ENCODE peak calls at places on chromosomes 13 and 19, in five cellular contexts. One of them, this sample, is unnamed.

GRCh38 chr19:46431824-46432223 is 3.1 kb upstream of the PNMA8C start:
- DNase-seq in PC-9: no peak
- DNase-seq in HCT116: no peak
- DNase-seq in GM23248: no peak
- DNase-seq in GM23338: peak; percentile 86
- DNase-seq in this sample: no peak

GRCh38 chr13:72556945-72557344 is 170.5 kb downstream of the MZT1 start:
- DNase-seq in GM23248: no peak
- DNase-seq in PC-9: no peak
- DNase-seq in HCT116: no peak
- DNase-seq in GM23338: no peak
- DNase-seq in this sample: no peak

GRCh38 chr13:32117696-32118095 is 86.1 kb downstream of the FRY start:
- DNase-seq in HCT116: no peak
- DNase-seq in GM23248: no peak
- DNase-seq in GM23338: no peak
- DNase-seq in PC-9: no peak
- DNase-seq in this sample: no peak

GRCh38 chr13:100537486-100537885 is 51.1 kb downstream of the GGACT start:
- DNase-seq in GM23248: no peak
- DNase-seq in GM23338: no peak
- DNase-seq in PC-9: no peak
- DNase-seq in HCT116: no peak
- DNase-seq in this sample: no peak

GRCh38 chr13:21130116-21130515 is 46.2 kb downstream of the SKA3 start:
- DNase-seq in GM23248: peak; percentile 55
- DNase-seq in HCT116: no peak
- DNase-seq in GM23338: no peak
- DNase-seq in PC-9: no peak
- DNase-seq in this sample: no peak

GRCh38 chr13:35978607-35979316 is 152.4 kb downstream of the DCLK1 start:
- DNase-seq in PC-9: peak; percentile 52
- DNase-seq in GM23248: peak; percentile 69
- DNase-seq in HCT116: peak; percentile 29
- DNase-seq in GM23338: peak; percentile 80
- DNase-seq in this sample: peak; percentile 79

GRCh38 chr13:113411216-113412023 is 41.9 kb downstream of the ADPRHL1 start:
- DNase-seq in GM23248: peak; percentile 97
- DNase-seq in HCT116: peak; percentile 84
- DNase-seq in PC-9: peak; percentile 94
- DNase-seq in GM23338: no peak
- DNase-seq in this sample: no peak

GRCh38 chr13:112703935-112704633 is 14.2 kb downstream of the ATP11A start:
- DNase-seq in PC-9: no peak
- DNase-seq in GM23248: no peak
- DNase-seq in HCT116: no peak
- DNase-seq in GM23338: no peak
- DNase-seq in this sample: no peak

GRCh38 chr19:35717665-35718344 is at the start of gene KMT2B:
- DNase-seq in GM23338: peak; percentile 98
- DNase-seq in PC-9: no peak
- DNase-seq in GM23248: no peak
- DNase-seq in HCT116: no peak
- DNase-seq in this sample: no peak

GRCh38 chr19:20482721-20483120 is 82.9 kb downstream of the ZNF737 start:
- DNase-seq in GM23248: no peak
- DNase-seq in PC-9: no peak
- DNase-seq in GM23338: peak; percentile 57
- DNase-seq in HCT116: no peak
- DNase-seq in this sample: no peak

GRCh38 chr13:44196186-44196751 is 177.4 kb upstream of the SERP2 start:
- DNase-seq in PC-9: no peak
- DNase-seq in HCT116: no peak
- DNase-seq in GM23248: no peak
- DNase-seq in GM23338: no peak
- DNase-seq in this sample: no peak

GRCh38 chr13:105928901-105929300 is 606.6 kb downstream of the EFNB2 start:
- DNase-seq in PC-9: no peak
- DNase-seq in GM23248: no peak
- DNase-seq in HCT116: no peak
- DNase-seq in GM23338: no peak
- DNase-seq in this sample: no peak

DNA sequence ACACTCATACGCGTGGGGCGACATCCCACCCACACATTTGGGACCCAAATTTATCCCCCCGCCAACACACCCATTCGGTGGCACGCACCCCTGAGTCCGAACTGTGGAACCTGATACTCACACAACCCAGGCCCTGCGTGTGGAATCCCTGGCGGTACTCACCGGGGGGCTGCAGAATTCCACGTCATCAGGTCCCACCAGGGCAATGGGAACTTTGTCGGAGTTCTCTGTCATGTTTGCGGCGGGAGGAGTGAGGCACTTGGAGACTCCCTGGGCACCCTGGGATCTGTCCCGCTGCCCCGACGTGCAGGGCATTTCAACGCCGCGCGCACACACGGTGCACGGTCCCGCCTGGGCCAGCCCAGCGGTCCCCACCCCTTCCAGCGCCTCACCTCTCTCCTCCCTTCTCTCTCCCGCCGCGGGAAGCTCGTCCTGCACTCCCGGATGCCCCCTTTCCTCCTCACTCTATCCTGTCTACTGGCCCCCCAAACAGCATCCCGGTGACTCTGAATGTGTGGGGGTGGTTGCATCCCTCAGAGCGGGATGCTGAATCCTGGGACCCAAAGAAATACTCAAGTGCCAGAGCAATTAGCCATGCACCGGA is at the start of gene CNMD:
- DNase-seq in PC-9: no peak
- DNase-seq in GM23338: peak; percentile 73
- DNase-seq in HCT116: no peak
- DNase-seq in GM23248: no peak
- DNase-seq in this sample: no peak
- TF ChIP-seq EZH2 in PC-9: no peak
- TF ChIP-seq EZH2 in GM23338: no peak
- TF ChIP-seq EZH2 in HCT116: no peak
- TF ChIP-seq EZH2 in GM23248: no peak
- TF ChIP-seq EZH2 in this sample: no peak

DNA sequence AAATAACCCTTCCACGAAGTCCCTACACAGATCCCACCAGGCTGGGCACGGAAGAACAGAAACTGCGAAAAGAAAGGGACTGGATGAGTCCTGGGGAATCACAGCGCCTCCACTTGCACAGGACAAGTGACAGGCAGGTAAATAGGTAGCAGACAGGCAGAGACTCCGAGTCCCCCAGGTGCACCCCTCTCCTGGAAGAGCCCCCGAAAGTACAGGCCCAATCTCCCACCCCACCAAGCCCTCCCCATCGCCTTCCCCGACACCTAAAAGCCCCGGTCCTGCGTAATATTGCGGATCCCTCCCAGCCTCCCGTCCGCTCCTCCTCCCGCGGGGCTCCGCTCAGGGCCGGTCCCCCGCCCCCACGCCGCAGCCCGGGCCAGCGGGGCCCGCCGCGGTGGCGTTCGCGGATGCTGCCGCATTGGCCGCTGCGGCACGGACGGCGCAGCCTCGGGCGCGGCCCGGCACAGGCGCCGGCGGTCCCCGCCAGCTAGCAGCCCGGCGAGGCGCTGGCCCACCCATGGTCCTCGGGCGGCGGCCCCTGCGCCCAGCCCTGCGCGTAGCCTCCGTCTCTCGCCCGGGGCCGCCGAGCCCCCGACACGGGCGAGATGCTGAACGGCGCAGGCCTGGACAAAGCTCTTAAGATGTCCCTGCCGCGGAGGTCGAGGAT is at the start of gene ATP8A2:
- DNase-seq in GM23248: peak; percentile 21
- DNase-seq in HCT116: no peak
- DNase-seq in PC-9: no peak
- DNase-seq in GM23338: peak; percentile 58
- DNase-seq in this sample: peak; percentile 6
- TF ChIP-seq EZH2 in GM23248: peak; percentile 10
- TF ChIP-seq EZH2 in HCT116: no peak
- TF ChIP-seq EZH2 in PC-9: no peak
- TF ChIP-seq EZH2 in GM23338: peak; percentile 45
- TF ChIP-seq EZH2 in this sample: no peak

GRCh38 chr19:39966617-39967016 is 4.3 kb upstream of the PSMC4 start:
- DNase-seq in PC-9: no peak
- DNase-seq in GM23248: no peak
- DNase-seq in HCT116: no peak
- DNase-seq in GM23338: no peak
- DNase-seq in this sample: no peak
- TF ChIP-seq EZH2 in PC-9: no peak
- TF ChIP-seq EZH2 in GM23248: no peak
- TF ChIP-seq EZH2 in HCT116: no peak
- TF ChIP-seq EZH2 in GM23338: no peak
- TF ChIP-seq EZH2 in this sample: no peak

DNA sequence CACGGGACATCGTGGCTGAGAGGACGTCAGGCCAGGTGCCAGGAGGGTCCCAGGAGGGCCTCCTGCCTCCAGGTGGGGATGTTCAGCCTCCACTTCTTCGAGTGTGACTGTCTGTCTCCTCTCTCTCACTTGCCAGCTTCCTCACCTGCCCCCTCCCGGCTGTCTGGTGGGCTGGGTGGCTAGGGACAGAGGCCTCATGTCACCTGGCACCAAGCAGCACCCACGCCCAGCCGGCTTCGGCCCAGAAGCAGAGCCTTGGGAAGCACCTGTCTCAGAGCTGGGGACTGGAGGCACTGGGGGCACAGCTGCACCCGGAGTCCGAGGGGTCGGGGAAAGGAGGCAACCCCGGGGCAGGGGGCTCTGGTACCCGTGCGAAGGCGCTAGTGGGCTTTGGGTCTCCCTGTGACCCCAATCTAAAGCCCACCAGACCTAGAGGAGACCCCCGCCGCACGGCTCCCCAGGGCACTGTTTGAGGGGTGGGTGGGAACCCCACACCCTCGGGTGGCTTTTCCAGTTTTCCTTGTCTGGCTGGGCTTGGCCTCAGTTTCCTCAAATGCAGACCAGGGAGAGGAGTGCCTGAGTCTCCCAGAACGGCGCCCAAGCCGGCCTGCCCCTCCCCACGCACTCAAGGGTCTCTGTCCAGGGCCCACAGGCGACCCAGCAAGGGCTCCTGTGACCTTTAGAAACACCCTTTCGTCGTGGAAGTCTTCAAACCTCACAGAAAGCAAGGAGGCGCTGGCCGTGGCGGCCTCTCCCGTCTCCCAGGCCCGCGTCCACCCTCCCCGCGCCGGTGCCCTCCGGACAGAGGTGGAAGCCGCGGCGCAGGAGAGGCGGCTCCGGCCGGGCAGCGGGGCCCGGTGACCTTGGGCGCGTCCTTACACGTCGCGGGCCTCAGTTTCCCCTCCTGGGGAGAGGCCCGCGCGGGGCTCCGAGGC is 656 bp upstream of the HCN2 start:
- DNase-seq in PC-9: no peak
- DNase-seq in HCT116: no peak
- DNase-seq in GM23338: peak; percentile 39
- DNase-seq in GM23248: peak; percentile 46
- DNase-seq in this sample: no peak
- TF ChIP-seq EZH2 in PC-9: no peak
- TF ChIP-seq EZH2 in HCT116: no peak
- TF ChIP-seq EZH2 in GM23338: no peak
- TF ChIP-seq EZH2 in GM23248: no peak
- TF ChIP-seq EZH2 in this sample: no peak

GRCh38 chr13:27794921-27795717 is 2.8 kb downstream of the GSX1 start:
- DNase-seq in GM23248: no peak
- DNase-seq in PC-9: no peak
- DNase-seq in GM23338: peak; percentile 78
- DNase-seq in HCT116: no peak
- DNase-seq in this sample: no peak
- TF ChIP-seq EZH2 in GM23248: no peak
- TF ChIP-seq EZH2 in PC-9: no peak
- TF ChIP-seq EZH2 in GM23338: peak; percentile 86
- TF ChIP-seq EZH2 in HCT116: no peak
- TF ChIP-seq EZH2 in this sample: peak; percentile 64

GRCh38 chr13:51668580-51669195 is 84.4 kb downstream of the WDFY2 start:
- DNase-seq in GM23248: no peak
- DNase-seq in GM23338: no peak
- DNase-seq in PC-9: no peak
- DNase-seq in HCT116: no peak
- DNase-seq in this sample: no peak
- TF ChIP-seq EZH2 in GM23248: no peak
- TF ChIP-seq EZH2 in GM23338: no peak
- TF ChIP-seq EZH2 in PC-9: no peak
- TF ChIP-seq EZH2 in HCT116: no peak
- TF ChIP-seq EZH2 in this sample: no peak